ENCODE peak calls at places on chromosomes 12 and 14, in seven cellular contexts. One of them, this sample, is unnamed.

GRCh38 chr14:55450539-55450938 is 10.1 kb upstream of the TBPL2 start:
- DNase-seq in DMS79 treated with DMSO at 0.1 percent for 48 hours: peak; percentile 28
- DNase-seq in neuronal stem cell: no peak
- DNase-seq in lower lobe of right lung: no peak
- DNase-seq in cardiac fibroblast: no peak
- DNase-seq in posterior vena cava: no peak
- DNase-seq in stimulated activated CD4-positive, alpha-beta T cell treated with anti-CD3 and anti-CD28 coated beads, Interleukin-2, amount 100 ng/mL, for 48 hours: no peak
- DNase-seq in this sample: no peak

GRCh38 chr12:58425481-58426392 is 484.4 kb downstream of the ATP23 start:
- DNase-seq in DMS79 treated with DMSO at 0.1 percent for 48 hours: no peak
- DNase-seq in neuronal stem cell: peak; percentile 79
- DNase-seq in lower lobe of right lung: no peak
- DNase-seq in cardiac fibroblast: peak; percentile 95
- DNase-seq in posterior vena cava: no peak
- DNase-seq in stimulated activated CD4-positive, alpha-beta T cell treated with anti-CD3 and anti-CD28 coated beads, Interleukin-2, amount 100 ng/mL, for 48 hours: no peak
- DNase-seq in this sample: no peak

GRCh38 chr12:4956968-4957367 is 47.3 kb downstream of the KCNA1 start:
- DNase-seq in DMS79 treated with DMSO at 0.1 percent for 48 hours: no peak
- DNase-seq in neuronal stem cell: no peak
- DNase-seq in lower lobe of right lung: no peak
- DNase-seq in cardiac fibroblast: no peak
- DNase-seq in posterior vena cava: no peak
- DNase-seq in stimulated activated CD4-positive, alpha-beta T cell treated with anti-CD3 and anti-CD28 coated beads, Interleukin-2, amount 100 ng/mL, for 48 hours: no peak
- DNase-seq in this sample: no peak

GRCh38 chr12:121916719-121917118 is 1.7 kb upstream of the CFAP251 start:
- DNase-seq in DMS79 treated with DMSO at 0.1 percent for 48 hours: no peak
- DNase-seq in neuronal stem cell: no peak
- DNase-seq in lower lobe of right lung: no peak
- DNase-seq in cardiac fibroblast: peak; percentile 47
- DNase-seq in posterior vena cava: peak; percentile 36
- DNase-seq in stimulated activated CD4-positive, alpha-beta T cell treated with anti-CD3 and anti-CD28 coated beads, Interleukin-2, amount 100 ng/mL, for 48 hours: no peak
- DNase-seq in this sample: no peak

GRCh38 chr14:103871596-103872480 is 24.5 kb upstream of the PPP1R13B start:
- DNase-seq in DMS79 treated with DMSO at 0.1 percent for 48 hours: no peak
- DNase-seq in neuronal stem cell: peak; percentile 32
- DNase-seq in lower lobe of right lung: peak; percentile 87
- DNase-seq in cardiac fibroblast: no peak
- DNase-seq in posterior vena cava: no peak
- DNase-seq in stimulated activated CD4-positive, alpha-beta T cell treated with anti-CD3 and anti-CD28 coated beads, Interleukin-2, amount 100 ng/mL, for 48 hours: peak; percentile 75
- DNase-seq in this sample: peak; percentile 55

GRCh38 chr14:34013714-34014055 is 62.8 kb upstream of the EGLN3 start:
- DNase-seq in DMS79 treated with DMSO at 0.1 percent for 48 hours: peak; percentile 96
- DNase-seq in neuronal stem cell: no peak
- DNase-seq in lower lobe of right lung: no peak
- DNase-seq in cardiac fibroblast: no peak
- DNase-seq in posterior vena cava: no peak
- DNase-seq in stimulated activated CD4-positive, alpha-beta T cell treated with anti-CD3 and anti-CD28 coated beads, Interleukin-2, amount 100 ng/mL, for 48 hours: no peak
- DNase-seq in this sample: no peak

GRCh38 chr12:69927145-69927544 is 102.1 kb downstream of the MYRFL start:
- DNase-seq in DMS79 treated with DMSO at 0.1 percent for 48 hours: no peak
- DNase-seq in neuronal stem cell: no peak
- DNase-seq in lower lobe of right lung: no peak
- DNase-seq in cardiac fibroblast: no peak
- DNase-seq in posterior vena cava: no peak
- DNase-seq in stimulated activated CD4-positive, alpha-beta T cell treated with anti-CD3 and anti-CD28 coated beads, Interleukin-2, amount 100 ng/mL, for 48 hours: no peak
- DNase-seq in this sample: no peak

GRCh38 chr14:50453869-50454268 is 57.2 kb upstream of the CDKL1 start:
- DNase-seq in DMS79 treated with DMSO at 0.1 percent for 48 hours: no peak
- DNase-seq in neuronal stem cell: no peak
- DNase-seq in lower lobe of right lung: no peak
- DNase-seq in cardiac fibroblast: no peak
- DNase-seq in posterior vena cava: no peak
- DNase-seq in stimulated activated CD4-positive, alpha-beta T cell treated with anti-CD3 and anti-CD28 coated beads, Interleukin-2, amount 100 ng/mL, for 48 hours: no peak
- DNase-seq in this sample: no peak

GRCh38 chr14:91927216-91927615 is 20.3 kb downstream of the FBLN5 start:
- DNase-seq in DMS79 treated with DMSO at 0.1 percent for 48 hours: no peak
- DNase-seq in neuronal stem cell: no peak
- DNase-seq in lower lobe of right lung: no peak
- DNase-seq in cardiac fibroblast: peak; percentile 53
- DNase-seq in posterior vena cava: no peak
- DNase-seq in stimulated activated CD4-positive, alpha-beta T cell treated with anti-CD3 and anti-CD28 coated beads, Interleukin-2, amount 100 ng/mL, for 48 hours: no peak
- DNase-seq in this sample: no peak

GRCh38 chr14:72891666-72892102 is 2.2 kb downstream of the DPF3 start:
- DNase-seq in DMS79 treated with DMSO at 0.1 percent for 48 hours: no peak
- DNase-seq in neuronal stem cell: no peak
- DNase-seq in lower lobe of right lung: no peak
- DNase-seq in cardiac fibroblast: no peak
- DNase-seq in posterior vena cava: no peak
- DNase-seq in stimulated activated CD4-positive, alpha-beta T cell treated with anti-CD3 and anti-CD28 coated beads, Interleukin-2, amount 100 ng/mL, for 48 hours: no peak
- DNase-seq in this sample: no peak

GRCh38 chr12:87687362-87687761 is 341.8 kb downstream of the C12orf50 start:
- DNase-seq in DMS79 treated with DMSO at 0.1 percent for 48 hours: no peak
- DNase-seq in neuronal stem cell: no peak
- DNase-seq in lower lobe of right lung: no peak
- DNase-seq in cardiac fibroblast: peak; percentile 62
- DNase-seq in posterior vena cava: peak; percentile 54
- DNase-seq in stimulated activated CD4-positive, alpha-beta T cell treated with anti-CD3 and anti-CD28 coated beads, Interleukin-2, amount 100 ng/mL, for 48 hours: no peak
- DNase-seq in this sample: no peak

GRCh38 chr12:53514626-53515290 is 7.5 kb upstream of the NPFF start:
- DNase-seq in DMS79 treated with DMSO at 0.1 percent for 48 hours: no peak
- DNase-seq in neuronal stem cell: no peak
- DNase-seq in lower lobe of right lung: no peak
- DNase-seq in cardiac fibroblast: no peak
- DNase-seq in posterior vena cava: no peak
- DNase-seq in stimulated activated CD4-positive, alpha-beta T cell treated with anti-CD3 and anti-CD28 coated beads, Interleukin-2, amount 100 ng/mL, for 48 hours: no peak
- DNase-seq in this sample: no peak

GRCh38 chr12:21129906-21130305 is 1.1 kb upstream of the SLCO1B1 start:
- DNase-seq in DMS79 treated with DMSO at 0.1 percent for 48 hours: no peak
- DNase-seq in neuronal stem cell: no peak
- DNase-seq in lower lobe of right lung: no peak
- DNase-seq in cardiac fibroblast: peak; percentile 19
- DNase-seq in posterior vena cava: no peak
- DNase-seq in stimulated activated CD4-positive, alpha-beta T cell treated with anti-CD3 and anti-CD28 coated beads, Interleukin-2, amount 100 ng/mL, for 48 hours: no peak
- DNase-seq in this sample: no peak

GRCh38 chr14:57961793-57962075 is 95.8 kb upstream of the SLC35F4 start:
- DNase-seq in DMS79 treated with DMSO at 0.1 percent for 48 hours: no peak
- DNase-seq in neuronal stem cell: no peak
- DNase-seq in lower lobe of right lung: no peak
- DNase-seq in cardiac fibroblast: no peak
- DNase-seq in posterior vena cava: no peak
- DNase-seq in stimulated activated CD4-positive, alpha-beta T cell treated with anti-CD3 and anti-CD28 coated beads, Interleukin-2, amount 100 ng/mL, for 48 hours: no peak
- DNase-seq in this sample: no peak

GRCh38 chr12:75892779-75893408 is 138.7 kb downstream of the PHLDA1 start:
- DNase-seq in DMS79 treated with DMSO at 0.1 percent for 48 hours: no peak
- DNase-seq in neuronal stem cell: no peak
- DNase-seq in lower lobe of right lung: no peak
- DNase-seq in cardiac fibroblast: peak; percentile 68
- DNase-seq in posterior vena cava: no peak
- DNase-seq in stimulated activated CD4-positive, alpha-beta T cell treated with anti-CD3 and anti-CD28 coated beads, Interleukin-2, amount 100 ng/mL, for 48 hours: no peak
- DNase-seq in this sample: no peak

GRCh38 chr14:104230946-104231345 is 92.6 kb downstream of the KIF26A start:
- DNase-seq in DMS79 treated with DMSO at 0.1 percent for 48 hours: no peak
- DNase-seq in neuronal stem cell: no peak
- DNase-seq in lower lobe of right lung: no peak
- DNase-seq in cardiac fibroblast: no peak
- DNase-seq in posterior vena cava: peak; percentile 37
- DNase-seq in stimulated activated CD4-positive, alpha-beta T cell treated with anti-CD3 and anti-CD28 coated beads, Interleukin-2, amount 100 ng/mL, for 48 hours: no peak
- DNase-seq in this sample: no peak

GRCh38 chr14:61598980-61599379 is 96.3 kb upstream of the HIF1A start:
- DNase-seq in DMS79 treated with DMSO at 0.1 percent for 48 hours: no peak
- DNase-seq in neuronal stem cell: no peak
- DNase-seq in lower lobe of right lung: no peak
- DNase-seq in cardiac fibroblast: no peak
- DNase-seq in posterior vena cava: no peak
- DNase-seq in stimulated activated CD4-positive, alpha-beta T cell treated with anti-CD3 and anti-CD28 coated beads, Interleukin-2, amount 100 ng/mL, for 48 hours: no peak
- DNase-seq in this sample: no peak

GRCh38 chr14:46306267-46306666 is 345.3 kb downstream of the RPL10L start:
- DNase-seq in DMS79 treated with DMSO at 0.1 percent for 48 hours: no peak
- DNase-seq in neuronal stem cell: no peak
- DNase-seq in lower lobe of right lung: no peak
- DNase-seq in cardiac fibroblast: no peak
- DNase-seq in posterior vena cava: no peak
- DNase-seq in stimulated activated CD4-positive, alpha-beta T cell treated with anti-CD3 and anti-CD28 coated beads, Interleukin-2, amount 100 ng/mL, for 48 hours: no peak
- DNase-seq in this sample: no peak

GRCh38 chr14:67704484-67705089 is 2.9 kb downstream of the RDH12 start:
- DNase-seq in DMS79 treated with DMSO at 0.1 percent for 48 hours: peak; percentile 97
- DNase-seq in neuronal stem cell: peak; percentile 66
- DNase-seq in lower lobe of right lung: no peak
- DNase-seq in cardiac fibroblast: peak; percentile 75
- DNase-seq in posterior vena cava: no peak
- DNase-seq in stimulated activated CD4-positive, alpha-beta T cell treated with anti-CD3 and anti-CD28 coated beads, Interleukin-2, amount 100 ng/mL, for 48 hours: peak; percentile 19
- DNase-seq in this sample: peak; percentile 19

GRCh38 chr12:74889563-74890236 is 319.9 kb downstream of the KCNC2 start:
- DNase-seq in DMS79 treated with DMSO at 0.1 percent for 48 hours: no peak
- DNase-seq in neuronal stem cell: no peak
- DNase-seq in lower lobe of right lung: no peak
- DNase-seq in cardiac fibroblast: peak; percentile 49
- DNase-seq in posterior vena cava: no peak
- DNase-seq in stimulated activated CD4-positive, alpha-beta T cell treated with anti-CD3 and anti-CD28 coated beads, Interleukin-2, amount 100 ng/mL, for 48 hours: no peak
- DNase-seq in this sample: no peak

GRCh38 chr12:110741795-110742717 is 635 bp downstream of the PPP1CC start:
- DNase-seq in DMS79 treated with DMSO at 0.1 percent for 48 hours: peak; percentile 32
- DNase-seq in neuronal stem cell: peak; percentile 18
- DNase-seq in lower lobe of right lung: peak; percentile 56
- DNase-seq in cardiac fibroblast: peak; percentile 51
- DNase-seq in posterior vena cava: peak; percentile 83
- DNase-seq in stimulated activated CD4-positive, alpha-beta T cell treated with anti-CD3 and anti-CD28 coated beads, Interleukin-2, amount 100 ng/mL, for 48 hours: peak; percentile 11
- DNase-seq in this sample: no peak

GRCh38 chr14:103130965-103131364 is 7.7 kb downstream of the TNFAIP2 start:
- DNase-seq in DMS79 treated with DMSO at 0.1 percent for 48 hours: peak; percentile 8
- DNase-seq in neuronal stem cell: no peak
- DNase-seq in lower lobe of right lung: no peak
- DNase-seq in cardiac fibroblast: peak; percentile 72
- DNase-seq in posterior vena cava: peak; percentile 78
- DNase-seq in stimulated activated CD4-positive, alpha-beta T cell treated with anti-CD3 and anti-CD28 coated beads, Interleukin-2, amount 100 ng/mL, for 48 hours: no peak
- DNase-seq in this sample: no peak

GRCh38 chr14:96497087-96497486 is 5.1 kb upstream of the PAPOLA start:
- DNase-seq in DMS79 treated with DMSO at 0.1 percent for 48 hours: no peak
- DNase-seq in neuronal stem cell: no peak
- DNase-seq in lower lobe of right lung: no peak
- DNase-seq in cardiac fibroblast: no peak
- DNase-seq in posterior vena cava: no peak
- DNase-seq in stimulated activated CD4-positive, alpha-beta T cell treated with anti-CD3 and anti-CD28 coated beads, Interleukin-2, amount 100 ng/mL, for 48 hours: no peak
- DNase-seq in this sample: no peak

GRCh38 chr12:117234441-117234840 is 44.2 kb upstream of the FBXO21 start:
- DNase-seq in DMS79 treated with DMSO at 0.1 percent for 48 hours: no peak
- DNase-seq in neuronal stem cell: no peak
- DNase-seq in lower lobe of right lung: no peak
- DNase-seq in cardiac fibroblast: no peak
- DNase-seq in posterior vena cava: peak; percentile 74
- DNase-seq in stimulated activated CD4-positive, alpha-beta T cell treated with anti-CD3 and anti-CD28 coated beads, Interleukin-2, amount 100 ng/mL, for 48 hours: no peak
- DNase-seq in this sample: no peak

GRCh38 chr12:26867084-26867483 is 34.1 kb upstream of the ITPR2 start:
- DNase-seq in DMS79 treated with DMSO at 0.1 percent for 48 hours: no peak
- DNase-seq in neuronal stem cell: no peak
- DNase-seq in lower lobe of right lung: no peak
- DNase-seq in cardiac fibroblast: no peak
- DNase-seq in posterior vena cava: no peak
- DNase-seq in stimulated activated CD4-positive, alpha-beta T cell treated with anti-CD3 and anti-CD28 coated beads, Interleukin-2, amount 100 ng/mL, for 48 hours: no peak
- DNase-seq in this sample: no peak

GRCh38 chr12:56768424-56768823 is 5.3 kb downstream of the HSD17B6 start:
- DNase-seq in DMS79 treated with DMSO at 0.1 percent for 48 hours: no peak
- DNase-seq in neuronal stem cell: no peak
- DNase-seq in lower lobe of right lung: no peak
- DNase-seq in cardiac fibroblast: no peak
- DNase-seq in posterior vena cava: no peak
- DNase-seq in stimulated activated CD4-positive, alpha-beta T cell treated with anti-CD3 and anti-CD28 coated beads, Interleukin-2, amount 100 ng/mL, for 48 hours: no peak
- DNase-seq in this sample: no peak